ENCODE peak calls at places on chromosomes 6 and 20, in four cellular contexts. S is HepG2, F is GM12878, Z is K562. I is an unnamed sample.

GRCh38 chr6:84278311-84278710 is 50.9 kb upstream of the CEP162 start:
- DNase-seq in S (no peak), F (no peak), Z (no peak), I (no peak)

GRCh38 chr20:49320460-49320859 is 42.6 kb upstream of the ZNFX1 start:
- DNase-seq in F (no peak), S (peak; percentile 47), Z (no peak), I (peak; percentile 91)

GRCh38 chr6:136138003-136138402 is 112.1 kb downstream of the MTFR2 start:
- DNase-seq in Z (no peak), S (no peak), F (no peak), I (no peak)

GRCh38 chr6:72955666-72956065 is 269.6 kb downstream of the KHDC1L start:
- DNase-seq in S (no peak), F (no peak), Z (no peak), I (no peak)

GRCh38 chr20:10352934-10353866 is 80.8 kb downstream of the MKKS start:
- DNase-seq in F (no peak), S (peak; percentile 57), Z (no peak), I (no peak)

GRCh38 chr6:33437666-33438065 is 16.7 kb upstream of the ZBTB9 start:
- DNase-seq in S (no peak), F (no peak), Z (no peak), I (no peak)

GRCh38 chr20:58510921-58511320 is 4.3 kb downstream of the APCDD1L start:
- DNase-seq in S (no peak), F (no peak), Z (no peak), I (no peak)

GRCh38 chr6:15473741-15474161 is 189.1 kb downstream of the DTNBP1 start:
- DNase-seq in S (no peak), F (no peak), Z (no peak), I (no peak)

GRCh38 chr6:120211955-120212792 is 862.6 kb upstream of the MAN1A1 start:
- DNase-seq in S (peak; percentile 64), F (no peak), Z (no peak), I (no peak)

GRCh38 chr20:46539113-46539512 is 11.3 kb downstream of the OCSTAMP start:
- DNase-seq in F (no peak), S (no peak), Z (no peak), I (peak; percentile 78)

GRCh38 chr6:3334579-3334978 is 75.8 kb downstream of the PSMG4 start:
- DNase-seq in S (no peak), Z (no peak), F (no peak), I (no peak)

GRCh38 chr6:46637145-46637544 is 15.5 kb downstream of the CYP39A1 start:
- DNase-seq in F (no peak), Z (no peak), S (no peak), I (no peak)

GRCh38 chr6:138287144-138287955 is 69.1 kb upstream of the PBOV1 start:
- DNase-seq in Z (peak; percentile 49), F (no peak), S (peak; percentile 58), I (peak; percentile 78)

GRCh38 chr6:2426561-2427340 is 181.3 kb upstream of the GMDS start:
- DNase-seq in S (no peak), Z (no peak), F (no peak), I (no peak)

DNA sequence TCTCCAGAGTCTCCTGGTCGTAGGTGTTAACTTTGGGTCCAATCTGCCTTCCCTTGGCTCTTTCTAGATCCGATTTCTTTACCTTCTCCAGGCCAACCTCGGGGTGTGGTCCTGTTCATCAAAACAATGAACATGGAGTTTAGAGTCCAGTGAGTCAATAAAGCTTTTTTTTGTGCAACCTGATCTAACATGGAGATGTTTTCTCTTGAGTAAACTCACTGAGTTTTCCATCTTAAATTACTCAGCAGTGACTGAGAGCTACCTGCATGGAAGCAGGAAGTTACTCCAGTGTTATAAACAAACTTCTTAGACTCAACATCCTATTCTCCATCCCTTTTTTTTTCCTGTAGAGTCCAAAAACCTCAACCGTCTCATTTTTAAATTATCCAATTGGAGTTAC is 14.9 kb upstream of the SLC22A1 start:
- DNase-seq in S (peak; percentile 32), Z (no peak), F (no peak), I (no peak)
- TF ChIP-seq POLR2AphosphoS5 in S (no peak), Z (no peak), F (no peak), I (no peak)

GRCh38 chr6:105675715-105676397 is 273.0 kb upstream of the PREP start:
- DNase-seq in Z (peak; percentile 6), S (no peak), F (no peak), I (no peak)
- TF ChIP-seq JUNB in Z (no peak), S (no peak), F (no peak), I (no peak)

GRCh38 chr6:26332843-26333242 is 32.2 kb upstream of the BTN3A2 start:
- DNase-seq in F (no peak), Z (no peak), S (no peak), I (no peak)

GRCh38 chr6:26331809-26332226 is 33.2 kb upstream of the BTN3A2 start:
- DNase-seq in Z (no peak), F (no peak), S (no peak), I (no peak)

GRCh38 chr6:26332408-26332807 is 32.6 kb upstream of the BTN3A2 start:
- DNase-seq in F (no peak), Z (no peak), S (no peak), I (no peak)

GRCh38 chr6:26329763-26330511 is 35.1 kb upstream of the BTN3A2 start:
- DNase-seq in Z (peak; percentile 59), F (no peak), S (peak; percentile 68), I (peak; percentile 68)

GRCh38 chr6:26330835-26331808 is 33.9 kb upstream of the BTN3A2 start:
- DNase-seq in S (peak; percentile 73), F (no peak), Z (peak; percentile 58), I (peak; percentile 73)
- TF ChIP-seq EZH2 in S (no peak), F (no peak), Z (no peak), I (no peak)

GRCh38 chr20:9286501-9286900 is 217.6 kb downstream of the PLCB4 start:
- DNase-seq in F (no peak), Z (no peak), S (no peak), I (no peak)
- TF ChIP-seq POLR2AphosphoS5 in F (no peak), Z (no peak), S (no peak), I (no peak)